ENCODE peak calls at places on chromosomes 12 and 14, in ten cellular contexts. A is gastrocnemius medialis; C is A549; Q is CD4-positive, alpha-beta memory T cell; I is astrocyte; T is transverse colon; M is heart left ventricle; N is fibroblast of lung; Z is uterus; X is right lobe of liver. P is an unnamed sample. For H3K4me1, the result is how much of the 10 kb centered on the place peaks cover.

GRCh38 chr12:125685885-125686284 is 620.6 kb downstream of the AACS start:
- DNase-seq in Q (no peak), T (no peak), M (no peak), A (no peak), C (no peak), N (no peak), Z (peak), I (no peak), X (no peak), P (no peak)

GRCh38 chr12:130496516-130497120 is 158.9 kb downstream of the PIWIL1 start:
- DNase-seq in A (no peak), I (no peak), C (no peak), N (no peak), X (no peak), Z (no peak), Q (no peak), M (no peak), T (no peak), P (no peak)

GRCh38 chr12:41981013-41981412 is 163.7 kb downstream of the GXYLT1 start:
- DNase-seq in T (no peak), M (no peak), X (no peak), A (no peak), Q (no peak), C (no peak), N (no peak), I (no peak), Z (no peak), P (no peak)

GRCh38 chr14:50830044-50830931 is 674 bp downstream of the NIN start:
- DNase-seq in Q (peak), X (peak), I (peak), N (peak), C (peak), M (peak), T (peak), A (peak), Z (peak), P (peak)

GRCh38 chr12:49966511-49967041 is 4.9 kb downstream of the AQP5 start:
- DNase-seq in C (no peak), I (no peak), M (no peak), Q (no peak), N (no peak), T (no peak), Z (no peak), X (no peak), A (no peak), P (no peak)

GRCh38 chr12:41418586-41418985 is 230.5 kb downstream of the PDZRN4 start:
- DNase-seq in N (no peak), A (no peak), M (no peak), X (no peak), Q (no peak), T (no peak), I (no peak), C (no peak), Z (no peak), P (no peak)

GRCh38 chr12:89326260-89327040 is 25.9 kb downstream of the DUSP6 start:
- DNase-seq in Z (no peak), A (no peak), M (no peak), I (no peak), X (no peak), Q (no peak), C (no peak), N (no peak), T (no peak), P (no peak)

GRCh38 chr12:129081755-129082250 is 228.5 kb downstream of the GLT1D1 start:
- DNase-seq in Q (no peak), M (no peak), A (no peak), Z (no peak), C (no peak), T (no peak), N (no peak), I (no peak), X (no peak), P (peak)

GRCh38 chr14:78835052-78835451 is 664.9 kb downstream of the NRXN3 start:
- DNase-seq in X (no peak), C (no peak), T (no peak), M (no peak), A (no peak), N (no peak), I (no peak), Q (no peak), Z (no peak), P (no peak)

GRCh38 chr12:66627270-66627987 is 51.4 kb downstream of the GRIP1 start:
- DNase-seq in A (peak), I (no peak), Z (peak), N (no peak), X (no peak), Q (no peak), M (no peak), T (no peak), C (no peak), P (peak)

GRCh38 chr14:96683575-96684289 is 113.5 kb upstream of the VRK1 start:
- DNase-seq in I (no peak), Z (no peak), T (no peak), M (no peak), N (no peak), X (no peak), Q (no peak), C (no peak), A (no peak), P (no peak)

GRCh38 chr14:76696791-76697190 is 64.5 kb upstream of the VASH1 start:
- DNase-seq in C (no peak), Z (no peak), Q (no peak), I (no peak), X (no peak), A (no peak), T (no peak), N (no peak), M (no peak), P (no peak)

GRCh38 chr12:65229441-65229840 is 49.0 kb upstream of the MSRB3 start:
- DNase-seq in C (no peak), Q (no peak), X (no peak), T (no peak), Z (no peak), N (peak), A (no peak), I (peak), M (no peak), P (no peak)

GRCh38 chr12:4037747-4038312 is 164.6 kb upstream of the PARP11 start:
- DNase-seq in I (no peak), N (peak), C (peak), Q (no peak), T (peak), Z (peak), A (peak), M (peak), X (no peak), P (no peak)

GRCh38 chr14:98984027-98984718 is 287.8 kb downstream of the BCL11B start:
- DNase-seq in T (no peak), I (no peak), Z (no peak), Q (peak), X (no peak), C (no peak), N (no peak), A (no peak), M (no peak), P (no peak)

GRCh38 chr12:27592548-27592947 is 68.5 kb downstream of the PPFIBP1 start:
- DNase-seq in Z (peak), Q (no peak), T (no peak), X (no peak), C (no peak), M (no peak), I (peak), N (peak), A (peak), P (no peak)

GRCh38 chr12:110937104-110937641 is 16.8 kb upstream of the MYL2 start:
- DNase-seq in N (peak), Q (no peak), M (peak), T (peak), X (peak), Z (peak), I (no peak), A (peak), C (peak), P (peak)

GRCh38 chr12:52903285-52903854 is 1.5 kb downstream of the KRT8 start:
- DNase-seq in C (peak), X (peak), M (peak), I (peak), N (peak), T (peak), Q (no peak), A (no peak), Z (peak), P (peak)

GRCh38 chr14:105854600-105855245 is 328.3 kb downstream of the TMEM121 start:
- DNase-seq in N (no peak), M (peak), Q (no peak), Z (peak), X (no peak), T (peak), C (no peak), I (no peak), A (no peak), P (no peak)

GRCh38 chr12:100953217-100953616 is 158.6 kb downstream of the ANO4 start:
- DNase-seq in C (no peak), N (peak), Q (no peak), T (no peak), M (no peak), A (no peak), Z (no peak), X (no peak), I (peak), P (no peak)

GRCh38 chr12:131091413-131091975 is 137.8 kb downstream of the ADGRD1 start:
- DNase-seq in C (no peak), Z (peak), X (no peak), T (peak), I (no peak), A (no peak), M (peak), Q (no peak), N (no peak), P (no peak)

GRCh38 chr12:92471551-92471950 is 231.2 kb upstream of the PLEKHG7 start:
- DNase-seq in N (no peak), C (no peak), I (no peak), Q (no peak), A (no peak), T (no peak), M (no peak), Z (no peak), X (no peak), P (no peak)

GRCh38 chr14:39376671-39377403 is 55.4 kb downstream of the FBXO33 start:
- DNase-seq in I (peak), A (no peak), Z (no peak), C (no peak), T (no peak), M (no peak), N (peak), Q (no peak), X (no peak), P (no peak)

GRCh38 chr12:10189653-10190052 is 10.8 kb downstream of the TMEM52B start:
- DNase-seq in I (peak), C (no peak), Z (peak), N (peak), T (no peak), Q (no peak), M (no peak), X (no peak), A (no peak), P (peak)

GRCh38 chr12:123223241-123223668 is 9.7 kb downstream of the MPHOSPH9 start:
- DNase-seq in C (no peak), Z (no peak), N (no peak), X (no peak), Q (peak), M (no peak), A (no peak), I (no peak), T (peak), P (no peak)

GRCh38 chr14:98951521-98952152 is 320.4 kb downstream of the BCL11B start:
- DNase-seq in M (no peak), Z (no peak), A (no peak), X (no peak), N (no peak), I (no peak), C (no peak), T (no peak), Q (no peak), P (no peak)

GRCh38 chr12:74043343-74043742 is 494.3 kb upstream of the ATXN7L3B start:
- DNase-seq in Q (no peak), T (no peak), Z (no peak), N (no peak), A (no peak), M (no peak), C (peak), I (peak), X (no peak), P (no peak)

GRCh38 chr14:87638196-87638595 is 354.8 kb downstream of the GALC start:
- DNase-seq in M (no peak), Q (no peak), X (no peak), T (no peak), A (no peak), Z (no peak), N (no peak), C (no peak), I (no peak), P (no peak)

GRCh38 chr12:66132408-66132807 is 1.9 kb upstream of the LLPH start:
- DNase-seq in T (no peak), C (no peak), Z (no peak), Q (no peak), A (no peak), M (peak), N (peak), X (no peak), I (peak), P (no peak)

GRCh38 chr14:21537088-21537424 is 10.9 kb upstream of the SALL2 start:
- DNase-seq in Q (no peak), T (no peak), C (no peak), A (no peak), I (no peak), N (no peak), X (no peak), Z (no peak), M (no peak), P (no peak)

GRCh38 chr12:27970981-27971489 is 1.5 kb downstream of the PTHLH start:
- DNase-seq in Z (no peak), T (no peak), Q (no peak), I (peak), N (peak), C (no peak), A (no peak), M (no peak), X (no peak), P (no peak)

GRCh38 chr14:89723930-89724915 is 230.3 kb downstream of the EFCAB11 start:
- DNase-seq in X (no peak), Z (no peak), T (no peak), A (no peak), C (no peak), M (no peak), Q (no peak), N (no peak), I (no peak), P (no peak)

GRCh38 chr12:57170408-57170807 is 23.0 kb upstream of the LRP1-AS start:
- DNase-seq in A (no peak), I (no peak), M (no peak), X (no peak), Z (no peak), Q (peak), N (no peak), C (no peak), T (no peak), P (no peak)

GRCh38 chr12:57169969-57170368 is 22.6 kb upstream of the LRP1-AS start:
- DNase-seq in X (no peak), Z (no peak), N (no peak), A (no peak), C (no peak), Q (no peak), M (no peak), T (no peak), I (no peak), P (no peak)

GRCh38 chr12:57173683-57174082 is 26.3 kb upstream of the LRP1-AS start:
- DNase-seq in X (no peak), M (no peak), T (no peak), A (no peak), Z (no peak), N (no peak), I (no peak), Q (peak), C (no peak), P (no peak)

GRCh38 chr12:57173089-57173488 is 25.7 kb upstream of the LRP1-AS start:
- DNase-seq in Q (no peak), M (no peak), T (no peak), I (no peak), X (no peak), A (no peak), N (no peak), Z (no peak), C (peak), P (no peak)

GRCh38 chr12:57171668-57172067 is 24.2 kb upstream of the LRP1-AS start:
- DNase-seq in T (no peak), Z (peak), I (peak), Q (peak), N (peak), A (peak), M (no peak), X (no peak), C (no peak), P (no peak)
- H3K4me1 ChIP-seq in T (under half), Z (under half), I (under half), Q (under half), N (under half), A (under half), M (under half), X (under half), C (under half), P (under half)

DNA sequence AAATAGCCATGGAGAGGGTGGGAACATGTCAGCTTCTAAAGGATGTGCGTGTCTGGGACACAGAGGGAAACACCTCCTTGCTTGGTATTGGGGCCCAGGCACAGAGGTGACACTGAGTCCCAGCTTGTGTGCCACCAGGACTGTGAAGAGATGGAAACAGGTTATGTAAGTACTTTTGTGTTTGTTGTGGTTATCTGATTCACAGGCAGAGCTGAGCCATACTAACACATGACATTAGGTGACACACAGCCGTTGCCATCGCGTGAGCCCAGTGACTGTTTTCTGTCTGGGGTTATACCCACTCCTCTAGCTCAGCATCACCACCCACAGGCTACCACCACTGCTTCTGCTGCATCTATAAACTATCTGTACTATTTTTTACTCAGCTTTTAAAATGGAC is 12.1 kb upstream of the FLVCR2 start:
- DNase-seq in M (no peak), T (no peak), C (no peak), A (peak), X (no peak), I (no peak), N (no peak), Q (peak), Z (no peak), P (no peak)
- H3K4me1 ChIP-seq in M (under half), T (under half), C (under half), A (under half), X (under half), I (under half), N (under half), Q (under half), Z (under half), P (under half)

GRCh38 chr12:109466305-109466704 is 10.8 kb downstream of the KCTD10 start:
- DNase-seq in N (no peak), T (no peak), A (no peak), Q (no peak), I (no peak), C (no peak), Z (no peak), X (no peak), M (no peak), P (no peak)

GRCh38 chr12:109466821-109467220 is 10.3 kb downstream of the KCTD10 start:
- DNase-seq in Q (no peak), A (no peak), M (no peak), N (no peak), T (no peak), X (no peak), Z (no peak), C (no peak), I (no peak), P (no peak)

GRCh38 chr12:109463776-109464175 is 13.3 kb downstream of the KCTD10 start:
- DNase-seq in T (no peak), N (no peak), C (no peak), M (no peak), X (no peak), Z (no peak), A (no peak), Q (no peak), I (no peak), P (peak)

GRCh38 chr12:109462868-109463692 is 14.0 kb downstream of the KCTD10 start:
- DNase-seq in T (peak), N (peak), A (peak), Q (no peak), I (peak), X (peak), C (no peak), M (peak), Z (peak), P (peak)

GRCh38 chr12:109464642-109465351 is 12.3 kb downstream of the KCTD10 start:
- DNase-seq in Q (no peak), X (no peak), N (no peak), Z (no peak), M (no peak), I (no peak), C (no peak), A (no peak), T (no peak), P (no peak)
- H3K4me1 ChIP-seq in Q (under half), X (under half), N (half or more), Z (under half), M (half or more), I (under half), C (under half), A (half or more), T (half or more), P (half or more)

GRCh38 chr12:93784339-93785086 is 107.3 kb downstream of the CRADD start:
- DNase-seq in T (peak), Z (peak), M (peak), C (no peak), Q (peak), N (peak), X (no peak), A (peak), I (peak), P (peak)

GRCh38 chr12:93782854-93783253 is 105.7 kb downstream of the CRADD start:
- DNase-seq in I (no peak), M (no peak), N (peak), A (no peak), Q (no peak), T (no peak), X (no peak), Z (no peak), C (no peak), P (no peak)

GRCh38 chr12:93786669-93787397 is 109.7 kb downstream of the CRADD start:
- DNase-seq in C (no peak), T (no peak), Z (no peak), M (no peak), N (no peak), I (peak), X (no peak), A (no peak), Q (no peak), P (no peak)

GRCh38 chr12:93783827-93784226 is 106.7 kb downstream of the CRADD start:
- DNase-seq in Q (peak), Z (no peak), N (no peak), C (no peak), T (no peak), M (no peak), I (no peak), A (peak), X (no peak), P (peak)

GRCh38 chr12:93785262-93786010 is 108.3 kb downstream of the CRADD start:
- DNase-seq in M (peak), I (peak), A (peak), Z (peak), N (peak), X (no peak), T (peak), C (peak), Q (peak), P (peak)
- H3K4me1 ChIP-seq in M (under half), I (half or more), A (under half), Z (under half), N (under half), X (under half), T (under half), C (half or more), Q (under half), P (under half)